ENCODE peak calls at places on chromosome 4, in eight cellular contexts. B is endothelial cell, E is astrocyte of the spinal cord, P is suprapubic skin, Q is tibial artery, I is A673, C is GM20000, N is AG04450. T is an unnamed sample.

GRCh38 chr4:166128452-166128851 is 255.4 kb downstream of the TLL1 start:
- DNase-seq in B (no peak), E (peak; percentile 76), P (no peak), Q (no peak), I (peak; percentile 37), C (no peak), N (no peak), T (no peak)

GRCh38 chr4:167339781-167340180 is 105.5 kb upstream of the SPOCK3 start:
- DNase-seq in B (no peak), E (no peak), P (no peak), Q (no peak), I (no peak), C (no peak), N (no peak), T (no peak)

GRCh38 chr4:4386296-4386735 is 586 bp upstream of the NSG1 start:
- DNase-seq in B (peak; percentile 15), E (no peak), P (no peak), Q (no peak), I (peak; percentile 46), C (no peak), N (no peak), T (no peak)

GRCh38 chr4:81472249-81473085 is 760 bp upstream of the RASGEF1B start:
- DNase-seq in B (peak; percentile 29), E (peak; percentile 44), P (no peak), Q (peak; percentile 43), I (peak; percentile 67), C (peak; percentile 50), N (no peak), T (no peak)

GRCh38 chr4:80173387-80173786 is 23.9 kb upstream of the PRDM8 start:
- DNase-seq in B (no peak), E (peak; percentile 81), P (no peak), Q (no peak), I (no peak), C (peak; percentile 21), N (no peak), T (no peak)

GRCh38 chr4:152079543-152080293 is 318.9 kb upstream of the GATB start:
- DNase-seq in B (no peak), E (no peak), P (no peak), Q (no peak), I (no peak), C (no peak), N (no peak), T (no peak)

GRCh38 chr4:24885342-24885741 is 27.5 kb downstream of the CCDC149 start:
- DNase-seq in B (no peak), E (peak; percentile 10), P (no peak), Q (no peak), I (no peak), C (no peak), N (no peak), T (no peak)

GRCh38 chr4:156885374-156885773 is 86.2 kb downstream of the PDGFC start:
- DNase-seq in B (no peak), E (no peak), P (no peak), Q (no peak), I (no peak), C (no peak), N (no peak), T (no peak)

GRCh38 chr4:52028970-52029369 is 8.8 kb upstream of the LRRC66 start:
- DNase-seq in B (no peak), E (peak; percentile 79), P (no peak), Q (no peak), I (no peak), C (no peak), N (peak; percentile 26), T (no peak)

GRCh38 chr4:137640156-137640837 is 108.0 kb upstream of the PCDH18 start:
- DNase-seq in B (no peak), E (no peak), P (no peak), Q (no peak), I (no peak), C (no peak), N (no peak), T (no peak)

GRCh38 chr4:139557506-139558110 is 1.6 kb upstream of the SETD7 start:
- DNase-seq in B (no peak), E (no peak), P (no peak), Q (no peak), I (no peak), C (no peak), N (no peak), T (no peak)
- TF ChIP-seq CTCF in B (no peak), E (no peak), P (no peak), Q (no peak), I (no peak), C (no peak), N (no peak), T (no peak)

DNA sequence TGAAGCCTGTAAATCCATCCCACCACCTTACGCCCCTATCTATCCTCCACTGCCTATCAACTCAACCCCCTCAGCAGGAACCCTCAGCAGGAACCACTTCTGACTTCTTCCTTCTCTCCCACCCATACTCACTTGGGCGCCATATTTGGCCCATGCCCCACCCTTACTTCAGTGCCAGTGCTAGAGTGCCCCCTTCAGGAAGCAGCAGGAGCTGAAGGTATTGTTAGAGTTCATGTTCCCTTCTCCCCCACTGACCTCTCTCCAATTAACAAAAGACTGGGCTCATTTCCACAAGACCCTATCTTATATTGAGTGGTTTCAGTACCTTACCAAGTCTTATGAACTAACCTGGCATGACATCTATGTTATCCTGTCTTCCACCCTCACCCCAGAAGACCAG is 363.1 kb upstream of the SLIT2 start:
- DNase-seq in B (no peak), E (no peak), P (no peak), Q (no peak), I (peak; percentile 3), C (no peak), N (no peak), T (no peak)
- TF ChIP-seq CTCF in B (no peak), E (no peak), P (no peak), Q (no peak), I (peak; percentile 33), C (no peak), N (no peak), T (no peak)

GRCh38 chr4:172662113-172662512 is 506.5 kb upstream of the GALNT7 start:
- DNase-seq in B (no peak), E (no peak), P (no peak), Q (no peak), I (no peak), C (no peak), N (no peak), T (no peak)

DNA sequence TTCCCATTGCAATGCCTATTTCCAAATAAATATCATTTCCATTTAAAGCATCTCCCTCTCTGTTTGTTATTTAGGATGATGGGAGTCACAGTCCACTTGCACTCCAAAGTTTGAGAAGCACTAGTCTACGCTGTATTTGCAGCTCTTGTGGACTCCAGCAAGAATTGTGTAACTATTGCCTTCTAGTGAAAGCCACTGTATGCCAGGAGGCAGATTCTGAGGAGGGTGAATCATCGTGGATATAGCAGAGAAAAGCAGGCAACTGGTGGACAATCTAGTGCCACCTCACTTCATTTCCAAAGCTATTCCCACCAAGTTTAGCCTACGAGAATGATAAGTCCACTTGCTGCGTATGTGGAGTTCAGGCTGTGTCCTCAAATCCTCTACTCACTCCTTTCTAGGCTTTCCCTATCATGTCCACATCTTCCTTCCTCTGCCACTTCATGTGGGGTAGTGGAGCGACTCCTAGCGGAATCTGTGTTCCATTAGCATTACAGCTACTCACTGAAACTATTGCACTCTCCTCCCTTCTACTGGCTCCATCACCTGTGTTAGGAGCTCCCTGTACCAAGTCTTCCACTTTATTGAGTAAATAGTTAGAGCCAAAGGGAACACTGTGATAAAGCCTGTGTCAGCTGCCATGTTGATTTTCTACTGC is 501.8 kb upstream of the GALNT7 start:
- DNase-seq in B (no peak), E (no peak), P (no peak), Q (no peak), I (peak; percentile 72), C (no peak), N (no peak), T (no peak)
- TF ChIP-seq CTCF in B (no peak), E (no peak), P (no peak), Q (no peak), I (peak; percentile 70), C (no peak), N (no peak), T (no peak)

GRCh38 chr4:148800943-148801342 is 358.7 kb upstream of the NR3C2 start:
- DNase-seq in B (no peak), E (no peak), P (no peak), Q (no peak), I (peak; percentile 79), C (no peak), N (no peak), T (no peak)
- TF ChIP-seq CTCF in B (no peak), E (no peak), P (no peak), Q (no peak), I (no peak), C (no peak), N (no peak), T (no peak)

GRCh38 chr4:60019946-60020345 is 1180.2 kb upstream of the ADGRL3 start:
- DNase-seq in B (no peak), E (no peak), P (no peak), Q (no peak), I (no peak), C (no peak), N (no peak), T (no peak)

GRCh38 chr4:60020389-60020788 is 1179.7 kb upstream of the ADGRL3 start:
- DNase-seq in B (no peak), E (no peak), P (no peak), Q (no peak), I (no peak), C (no peak), N (no peak), T (no peak)

GRCh38 chr4:60013458-60013857 is 1186.7 kb upstream of the ADGRL3 start:
- DNase-seq in B (no peak), E (no peak), P (no peak), Q (no peak), I (no peak), C (no peak), N (no peak), T (no peak)

GRCh38 chr4:60019180-60019579 is 1180.9 kb upstream of the ADGRL3 start:
- DNase-seq in B (no peak), E (no peak), P (no peak), Q (no peak), I (no peak), C (no peak), N (no peak), T (no peak)
- TF ChIP-seq CTCF in B (no peak), E (no peak), P (no peak), Q (no peak), I (no peak), C (no peak), N (no peak), T (no peak)

T was measured in omental fat pad.